ENCODE peak calls at places on chromosomes 16 and 17, in ten cellular contexts. M, R, Q, Y, F, J, L, V, O and W are unnamed samples.

GRCh38 chr17:56593741-56594527 is 435 bp downstream of the NOG start:
- DNase-seq in M (no peak), F (peak), L (peak), O (peak), R (no peak), J (peak), V (peak), Y (peak), Q (peak), W (peak)

GRCh38 chr17:76793775-76794174 is 55.9 kb downstream of the MFSD11 start:
- DNase-seq in V (no peak), Q (peak), J (no peak), Y (no peak), F (peak), L (peak), R (no peak), O (peak), M (no peak), W (no peak)

GRCh38 chr17:33874617-33875060 is 380.4 kb upstream of the CCL2 start:
- DNase-seq in Y (no peak), Q (no peak), F (no peak), M (no peak), V (no peak), R (no peak), L (peak), J (no peak), O (no peak), W (no peak)

GRCh38 chr16:27113341-27113841 is 46.7 kb downstream of the C16orf82 start:
- DNase-seq in Y (no peak), Q (no peak), L (no peak), O (no peak), V (no peak), F (no peak), M (peak), R (no peak), J (no peak), W (no peak)

GRCh38 chr17:56773124-56773523 is 60.6 kb downstream of the C17orf67 start:
- DNase-seq in Y (no peak), L (no peak), F (no peak), J (no peak), V (no peak), Q (no peak), M (no peak), R (no peak), O (no peak), W (no peak)

GRCh38 chr16:53080345-53081031 is 25.7 kb downstream of the CHD9 start:
- DNase-seq in R (no peak), L (peak), Y (no peak), M (no peak), J (no peak), Q (no peak), V (peak), F (peak), O (no peak), W (peak)

GRCh38 chr17:56934280-56934679 is 20.4 kb upstream of the TRIM25 start:
- DNase-seq in M (no peak), Y (no peak), Q (no peak), J (no peak), V (no peak), L (no peak), F (no peak), R (no peak), O (no peak), W (no peak)

GRCh38 chr17:22217135-22217534 is 524.8 kb downstream of the KCNJ18 start:
- DNase-seq in Q (no peak), V (no peak), F (no peak), O (no peak), R (no peak), M (no peak), L (peak), Y (no peak), J (no peak), W (no peak)

GRCh38 chr16:55835578-55835977 is 2.7 kb upstream of the CES1 start:
- DNase-seq in J (no peak), Y (no peak), L (no peak), O (no peak), M (no peak), Q (no peak), F (no peak), R (peak), V (peak), W (no peak)

GRCh38 chr16:78045865-78046581 is 23.7 kb downstream of the CLEC3A start:
- DNase-seq in O (peak), M (no peak), R (peak), J (no peak), L (peak), Y (peak), V (peak), F (peak), Q (peak), W (peak)

GRCh38 chr16:1077877-1078578 is 5.5 kb downstream of the SSTR5 start:
- DNase-seq in L (no peak), V (no peak), M (no peak), Y (no peak), O (no peak), R (no peak), Q (no peak), F (no peak), J (no peak), W (no peak)

GRCh38 chr16:886084-886543 is 84.7 kb downstream of the LMF1 start:
- DNase-seq in L (no peak), O (no peak), F (no peak), M (no peak), V (no peak), Y (no peak), J (no peak), R (peak), Q (no peak), W (no peak)

GRCh38 chr16:12794486-12795399 is 8.9 kb downstream of the CPPED1 start:
- DNase-seq in R (no peak), L (no peak), Y (no peak), V (no peak), J (no peak), Q (no peak), M (no peak), O (no peak), F (no peak), W (no peak)

GRCh38 chr17:34300652-34301390 is 15.3 kb downstream of the CCL11 start:
- DNase-seq in Q (no peak), V (no peak), J (no peak), O (peak), M (no peak), F (no peak), R (no peak), Y (peak), L (peak), W (peak)

GRCh38 chr17:29124931-29125270 is 55.3 kb downstream of the MYO18A start:
- DNase-seq in V (no peak), R (no peak), Y (no peak), F (peak), O (no peak), L (peak), M (no peak), J (no peak), Q (no peak), W (no peak)

GRCh38 chr17:10698116-10698818 is 873 bp downstream of the ADPRM start:
- DNase-seq in Y (no peak), M (no peak), L (peak), O (peak), R (no peak), F (peak), V (no peak), Q (no peak), J (no peak), W (no peak)

GRCh38 chr17:66570353-66571195 is 264.3 kb upstream of the CACNG5 start:
- DNase-seq in V (no peak), J (no peak), O (no peak), F (peak), Y (no peak), L (no peak), M (no peak), Q (no peak), R (no peak), W (no peak)

GRCh38 chr17:10247806-10248334 is 49.5 kb upstream of the GAS7 start:
- DNase-seq in L (no peak), J (no peak), Q (no peak), Y (no peak), R (no peak), O (no peak), F (no peak), V (peak), M (no peak), W (no peak)

GRCh38 chr16:4944333-4945281 is 7.7 kb upstream of the PPL start:
- DNase-seq in L (peak), M (no peak), R (no peak), O (peak), Q (peak), V (peak), F (peak), J (peak), Y (no peak), W (peak)

GRCh38 chr16:87332150-87332549 is 15.0 kb upstream of the C16orf95 start:
- DNase-seq in M (no peak), V (no peak), F (peak), Q (no peak), Y (no peak), L (no peak), R (no peak), O (peak), J (no peak), W (no peak)

GRCh38 chr17:15436399-15437369 is 30.7 kb downstream of the CDRT4 start:
- DNase-seq in M (no peak), L (peak), J (peak), R (peak), F (peak), V (no peak), Y (no peak), O (peak), Q (no peak), W (no peak)

GRCh38 chr16:28531777-28532744 is 6.7 kb downstream of the NUPR1 start:
- DNase-seq in R (no peak), M (no peak), V (peak), O (peak), Y (no peak), L (no peak), Q (no peak), J (no peak), F (no peak), W (no peak)

GRCh38 chr17:31678431-31678830 is 180.6 kb downstream of the COPRS start:
- DNase-seq in V (peak), F (peak), L (peak), Y (no peak), Q (no peak), O (no peak), R (no peak), J (no peak), M (no peak), W (no peak)

GRCh38 chr17:19709841-19710240 is 6.5 kb downstream of the SLC47A2 start:
- DNase-seq in R (no peak), M (no peak), F (no peak), L (no peak), V (peak), Y (no peak), Q (no peak), O (no peak), J (no peak), W (no peak)